ENCODE peak calls at places on chromosome 1, in ten cellular contexts. B is mammary epithelial cell; E is AG04450; Q is fibroblast of lung; Z is mesenchymal stem cell; A is CD8-positive, alpha-beta T cell; R is neuronal stem cell; J is HL-60; O is lower lobe of right lung; W is breast epithelium. S is an unnamed sample.

GRCh38 chr1:82538876-82539275 is 738.1 kb downstream of the ADGRL2 start:
- DNase-seq in B (peak), E (no peak), Q (peak), Z (peak), A (no peak), R (no peak), J (no peak), O (no peak), W (no peak), S (no peak)

GRCh38 chr1:59976194-59977074 is 49.9 kb upstream of the CYP2J2 start:
- DNase-seq in B (peak), E (no peak), Q (peak), Z (peak), A (peak), R (peak), J (peak), O (peak), W (peak), S (peak)

GRCh38 chr1:171742577-171742922 is 685 bp upstream of the VAMP4 start:
- DNase-seq in B (peak), E (no peak), Q (peak), Z (peak), A (no peak), R (no peak), J (peak), O (no peak), W (no peak), S (no peak)

GRCh38 chr1:1777510-1777909 is 760 bp downstream of the NADK start:
- DNase-seq in B (no peak), E (no peak), Q (peak), Z (peak), A (no peak), R (no peak), J (no peak), O (no peak), W (no peak), S (no peak)

GRCh38 chr1:64137569-64137936 is 65.9 kb upstream of the UBE2U start:
- DNase-seq in B (no peak), E (no peak), Q (no peak), Z (peak), A (no peak), R (no peak), J (no peak), O (no peak), W (no peak), S (no peak)

GRCh38 chr1:52668711-52669110 is 29.4 kb downstream of the COA7 start:
- DNase-seq in B (peak), E (no peak), Q (no peak), Z (no peak), A (no peak), R (no peak), J (no peak), O (no peak), W (no peak), S (no peak)

GRCh38 chr1:203299180-203299579 is 6.1 kb upstream of the BTG2 start:
- DNase-seq in B (no peak), E (no peak), Q (no peak), Z (no peak), A (no peak), R (no peak), J (no peak), O (no peak), W (no peak), S (no peak)

GRCh38 chr1:73978964-73979363 is 219.0 kb downstream of the LRRIQ3 start:
- DNase-seq in B (no peak), E (no peak), Q (no peak), Z (no peak), A (no peak), R (no peak), J (no peak), O (no peak), W (no peak), S (no peak)

GRCh38 chr1:5109652-5110051 is 455.2 kb downstream of the AJAP1 start:
- DNase-seq in B (no peak), E (no peak), Q (no peak), Z (no peak), A (no peak), R (no peak), J (no peak), O (no peak), W (no peak), S (no peak)

GRCh38 chr1:224047538-224047937 is 66.4 kb upstream of the FBXO28 start:
- DNase-seq in B (no peak), E (no peak), Q (peak), Z (peak), A (no peak), R (no peak), J (no peak), O (no peak), W (no peak), S (no peak)

GRCh38 chr1:97351846-97352245 is 569.0 kb downstream of the DPYD start:
- DNase-seq in B (no peak), E (no peak), Q (no peak), Z (no peak), A (no peak), R (no peak), J (no peak), O (no peak), W (no peak), S (no peak)

GRCh38 chr1:204113900-204114299 is 37.9 kb downstream of the ETNK2 start:
- DNase-seq in B (peak), E (no peak), Q (no peak), Z (no peak), A (no peak), R (no peak), J (no peak), O (no peak), W (no peak), S (no peak)

GRCh38 chr1:30916296-30916695 is 7.7 kb upstream of the SDC3 start:
- DNase-seq in B (no peak), E (no peak), Q (no peak), Z (no peak), A (no peak), R (no peak), J (no peak), O (no peak), W (peak), S (no peak)

GRCh38 chr1:211549092-211549749 is 29.7 kb downstream of the SLC30A1 start:
- DNase-seq in B (no peak), E (no peak), Q (no peak), Z (no peak), A (no peak), R (no peak), J (no peak), O (no peak), W (no peak), S (no peak)
- H3K27ac ChIP-seq in B (no peak), E (no peak), Q (no peak), Z (no peak), A (no peak), R (no peak), J (no peak), O (no peak), W (peak), S (peak)

DNA sequence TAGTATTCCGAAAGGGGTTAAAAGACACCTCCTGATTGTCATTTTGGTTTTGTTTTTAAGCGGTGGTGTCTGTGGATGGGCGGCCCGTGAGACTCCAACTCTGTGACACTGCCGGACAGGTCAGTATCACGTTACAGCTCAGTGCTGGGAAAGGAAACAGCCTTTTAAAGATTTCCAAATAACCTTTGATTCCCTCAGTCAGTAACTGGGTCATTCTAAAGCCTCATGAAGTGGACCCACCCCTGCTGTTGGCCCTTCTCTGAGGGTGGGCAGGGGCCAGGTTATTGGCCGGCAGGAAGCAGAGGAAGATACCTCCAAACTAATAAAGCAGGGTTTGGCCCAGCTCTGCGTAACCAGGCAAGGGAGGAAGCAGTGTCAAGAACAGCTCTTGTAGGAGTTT is 2.3 kb downstream of the RHOU start:
- DNase-seq in B (no peak), E (no peak), Q (peak), Z (no peak), A (no peak), R (no peak), J (no peak), O (no peak), W (no peak), S (no peak)
- H3K27ac ChIP-seq in B (no peak), E (no peak), Q (no peak), Z (no peak), A (no peak), R (no peak), J (no peak), O (peak), W (peak), S (peak)

GRCh38 chr1:198278922-198279321 is 122.1 kb downstream of the NEK7 start:
- DNase-seq in B (peak), E (no peak), Q (no peak), Z (no peak), A (no peak), R (no peak), J (no peak), O (no peak), W (no peak), S (no peak)

GRCh38 chr1:198280080-198280479 is 123.3 kb downstream of the NEK7 start:
- DNase-seq in B (no peak), E (no peak), Q (no peak), Z (no peak), A (no peak), R (no peak), J (no peak), O (no peak), W (no peak), S (no peak)

GRCh38 chr1:198283222-198283621 is 126.4 kb downstream of the NEK7 start:
- DNase-seq in B (no peak), E (no peak), Q (no peak), Z (peak), A (no peak), R (no peak), J (no peak), O (no peak), W (no peak), S (no peak)

DNA sequence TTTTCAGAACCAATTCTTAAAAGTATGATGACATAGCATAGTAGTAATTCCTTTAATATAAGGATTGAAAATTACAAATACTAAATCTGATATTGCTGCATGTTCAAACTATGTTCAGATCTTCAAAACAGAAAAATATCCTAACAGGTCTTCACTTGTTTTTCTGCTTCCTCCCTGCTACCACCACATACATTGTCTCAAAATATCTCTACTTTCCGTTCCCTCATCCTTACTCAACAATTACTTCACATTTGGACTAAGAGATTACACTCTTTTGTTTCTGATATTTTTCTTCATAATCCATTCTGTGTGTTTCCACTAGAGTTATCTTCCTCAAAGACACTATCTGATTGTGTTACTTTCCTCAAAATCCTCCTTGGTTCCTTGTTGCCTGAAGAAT is 125.1 kb downstream of the NEK7 start:
- DNase-seq in B (peak), E (no peak), Q (no peak), Z (no peak), A (no peak), R (no peak), J (no peak), O (no peak), W (no peak), S (no peak)
- H3K27ac ChIP-seq in B (no peak), E (no peak), Q (no peak), Z (no peak), A (no peak), R (no peak), J (no peak), O (no peak), W (no peak), S (no peak)

GRCh38 chr1:65174585-65174984 is 26.6 kb downstream of the AK4 start:
- DNase-seq in B (peak), E (peak), Q (peak), Z (peak), A (no peak), R (no peak), J (peak), O (peak), W (peak), S (no peak)
- H3K27ac ChIP-seq in B (peak), E (no peak), Q (no peak), Z (peak), A (no peak), R (no peak), J (no peak), O (no peak), W (peak), S (no peak)

GRCh38 chr1:117318456-117318855 is 48.8 kb upstream of the MAN1A2 start:
- DNase-seq in B (no peak), E (no peak), Q (no peak), Z (no peak), A (no peak), R (no peak), J (no peak), O (no peak), W (no peak), S (no peak)

GRCh38 chr1:117318011-117318410 is 49.2 kb upstream of the MAN1A2 start:
- DNase-seq in B (no peak), E (no peak), Q (no peak), Z (no peak), A (no peak), R (no peak), J (no peak), O (no peak), W (no peak), S (no peak)

GRCh38 chr1:117324357-117324756 is 42.9 kb upstream of the MAN1A2 start:
- DNase-seq in B (no peak), E (no peak), Q (no peak), Z (no peak), A (no peak), R (no peak), J (no peak), O (no peak), W (no peak), S (no peak)

GRCh38 chr1:117320515-117320914 is 46.7 kb upstream of the MAN1A2 start:
- DNase-seq in B (no peak), E (no peak), Q (no peak), Z (no peak), A (no peak), R (no peak), J (no peak), O (no peak), W (no peak), S (no peak)

GRCh38 chr1:117321680-117322609 is 45.3 kb upstream of the MAN1A2 start:
- DNase-seq in B (no peak), E (no peak), Q (no peak), Z (peak), A (no peak), R (no peak), J (no peak), O (no peak), W (no peak), S (no peak)
- H3K27ac ChIP-seq in B (no peak), E (no peak), Q (no peak), Z (no peak), A (no peak), R (no peak), J (no peak), O (no peak), W (no peak), S (no peak)

GRCh38 chr1:11682799-11683198 is 1.9 kb upstream of the MAD2L2 start:
- DNase-seq in B (no peak), E (no peak), Q (no peak), Z (no peak), A (no peak), R (no peak), J (no peak), O (no peak), W (no peak), S (no peak)
- H3K27ac ChIP-seq in B (no peak), E (no peak), Q (no peak), Z (no peak), A (no peak), R (no peak), J (no peak), O (no peak), W (no peak), S (no peak)

GRCh38 chr1:179314928-179315327 is 21.3 kb downstream of the SOAT1 start:
- DNase-seq in B (peak), E (no peak), Q (no peak), Z (no peak), A (no peak), R (no peak), J (no peak), O (no peak), W (no peak), S (no peak)
- H3K27ac ChIP-seq in B (no peak), E (no peak), Q (no peak), Z (no peak), A (no peak), R (no peak), J (no peak), O (no peak), W (no peak), S (no peak)